ENCODE peak calls at places on chromosomes 1 and 21, in seven cellular contexts. N is GM23248, R is neural progenitor cell, J is HCT116, B is mammary epithelial cell, D is PC-9, E is GM23338. T is an unnamed sample.
A peak's percentile ranks its signal among the peaks of the same experiment; 100 is the strongest.

GRCh38 chr1:204123376-204123775 is 28.5 kb downstream of the ETNK2 start:
- DNase-seq in N (peak; percentile 43), D (no peak), J (no peak), R (peak; percentile 65), B (no peak), E (peak; percentile 69), T (no peak)

GRCh38 chr1:93519196-93519825 is 71.4 kb downstream of the FNBP1L start:
- DNase-seq in R (no peak), D (no peak), J (no peak), B (peak; percentile 84), E (no peak), N (peak; percentile 41), T (no peak)

GRCh38 chr1:209123601-209124000 is 459.9 kb upstream of the CAMK1G start:
- DNase-seq in B (no peak), J (no peak), N (no peak), E (no peak), D (no peak), R (no peak), T (no peak)

GRCh38 chr1:100528861-100529260 is 9.1 kb upstream of the GPR88 start:
- DNase-seq in J (no peak), R (no peak), B (no peak), E (no peak), D (no peak), N (peak; percentile 16), T (no peak)

GRCh38 chr1:228012555-228012954 is 5.8 kb downstream of the WNT3A start:
- DNase-seq in N (no peak), D (no peak), J (no peak), R (no peak), E (no peak), B (no peak), T (no peak)

GRCh38 chr1:45789601-45790000 is 13.8 kb upstream of the MAST2 start:
- DNase-seq in R (no peak), E (no peak), D (no peak), B (no peak), N (no peak), J (no peak), T (no peak)

GRCh38 chr1:3896396-3897000 is 3.6 kb downstream of the C1orf174 start:
- DNase-seq in D (no peak), E (no peak), R (no peak), B (no peak), N (no peak), J (no peak), T (no peak)

GRCh38 chr1:116538527-116538926 is 32.3 kb downstream of the CD58 start:
- DNase-seq in N (peak; percentile 73), R (no peak), E (no peak), B (peak; percentile 86), D (no peak), J (peak; percentile 15), T (no peak)

GRCh38 chr1:2233997-2234761 is 6.1 kb downstream of the SKI start:
- DNase-seq in D (peak; percentile 73), N (peak; percentile 98), R (no peak), J (no peak), E (peak; percentile 10), B (peak; percentile 87), T (peak; percentile 67)

GRCh38 chr1:108671142-108671541 is 10.2 kb upstream of the HENMT1 start:
- DNase-seq in J (no peak), N (no peak), E (no peak), R (no peak), B (no peak), D (no peak), T (no peak)

GRCh38 chr1:110068646-110069301 is 1.7 kb downstream of the ALX3 start:
- DNase-seq in R (peak; percentile 75), N (no peak), D (no peak), B (no peak), J (no peak), E (peak; percentile 52), T (no peak)

GRCh38 chr1:155294520-155295182 is 6.6 kb downstream of the PKLR start:
- DNase-seq in R (peak; percentile 40), J (no peak), N (no peak), B (no peak), D (no peak), E (peak; percentile 66), T (no peak)
- TF ChIP-seq EZH2 in R (no peak), J (no peak), N (peak; percentile 38), B (no peak), D (no peak), E (peak; percentile 44), T (no peak)

GRCh38 chr21:43308511-43309283 is 118.2 kb downstream of the SIK1 start:
- DNase-seq in J (no peak), B (no peak), D (no peak), R (no peak), E (no peak), N (no peak), T (no peak)

GRCh38 chr21:43307677-43308070 is 119.3 kb downstream of the SIK1 start:
- DNase-seq in J (no peak), B (no peak), E (no peak), R (no peak), D (no peak), N (no peak), T (no peak)

GRCh38 chr21:43306911-43307676 is 119.8 kb downstream of the SIK1 start:
- DNase-seq in R (no peak), N (peak; percentile 61), J (no peak), D (peak; percentile 75), E (no peak), B (peak; percentile 92), T (no peak)

GRCh38 chr21:43306391-43306790 is 120.5 kb downstream of the SIK1 start:
- DNase-seq in N (no peak), D (no peak), E (no peak), B (no peak), J (no peak), R (no peak), T (no peak)

GRCh38 chr21:43308101-43308500 is 118.8 kb downstream of the SIK1 start:
- DNase-seq in D (no peak), R (no peak), J (no peak), B (no peak), N (no peak), E (no peak), T (no peak)
- H3K4me1 ChIP-seq in D (peaks cover 7% of the 10 kb centered on the region), R (no peaks in the 10 kb centered on the region), J (no peaks in the 10 kb centered on the region), B (peaks cover 18% of the 10 kb centered on the region), N (no peaks in the 10 kb centered on the region), E (peaks cover 19% of the 10 kb centered on the region), T (no peaks in the 10 kb centered on the region)

GRCh38 chr1:160091666-160092223 is 6.7 kb downstream of the IGSF8 start:
- DNase-seq in R (no peak), E (no peak), D (no peak), N (no peak), B (no peak), J (no peak), T (no peak)
- TF ChIP-seq EZH2 in R (no peak), E (no peak), D (no peak), N (no peak), B (no peak), J (no peak), T (no peak)

GRCh38 chr1:40986328-40986783 is 6.9 kb downstream of the CTPS1 start:
- DNase-seq in J (no peak), R (no peak), N (no peak), E (no peak), B (no peak), D (no peak), T (no peak)

GRCh38 chr1:40988280-40988679 is 8.8 kb downstream of the CTPS1 start:
- DNase-seq in J (no peak), B (no peak), E (no peak), R (no peak), N (no peak), D (no peak), T (no peak)

GRCh38 chr1:40987439-40988276 is 8.2 kb downstream of the CTPS1 start:
- DNase-seq in B (no peak), J (no peak), E (no peak), D (no peak), N (no peak), R (no peak), T (no peak)

GRCh38 chr1:40985875-40986274 is 6.4 kb downstream of the CTPS1 start:
- DNase-seq in N (no peak), J (no peak), E (no peak), B (no peak), R (no peak), D (no peak), T (no peak)

GRCh38 chr1:40986929-40987328 is 7.4 kb downstream of the CTPS1 start:
- DNase-seq in D (no peak), N (no peak), B (no peak), R (no peak), J (no peak), E (no peak), T (no peak)
- H3K4me1 ChIP-seq in D (peaks cover 3% of the 10 kb centered on the region), N (peaks cover 29% of the 10 kb centered on the region), B (peaks cover 17% of the 10 kb centered on the region), R (peaks cover 3% of the 10 kb centered on the region), J (no peaks in the 10 kb centered on the region), E (peaks cover 5% of the 10 kb centered on the region), T (peaks cover 6% of the 10 kb centered on the region)

DNA sequence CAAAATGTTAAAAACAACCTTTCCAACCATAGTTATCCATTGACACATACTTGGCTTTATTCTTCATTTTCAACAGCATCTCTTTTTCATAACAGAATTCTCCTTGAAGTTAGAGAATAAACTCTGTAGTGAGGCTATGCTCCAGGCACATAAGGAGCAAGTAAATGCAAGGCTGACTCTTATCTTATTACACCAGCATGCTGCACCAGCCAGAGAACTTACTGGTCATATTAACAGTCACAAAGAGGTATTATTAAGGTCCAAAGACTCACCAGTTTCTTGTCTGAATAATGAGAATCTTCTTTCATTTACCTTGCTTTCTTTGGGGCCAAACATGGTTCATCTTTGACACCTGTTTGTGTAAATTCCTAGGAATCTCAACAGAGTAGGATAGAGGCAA is 71.3 kb upstream of the IVNS1ABP start:
- DNase-seq in N (no peak), R (no peak), J (no peak), B (no peak), E (no peak), D (no peak), T (no peak)
- TF ChIP-seq EZH2 in N (no peak), R (no peak), J (no peak), B (no peak), E (no peak), D (no peak), T (no peak)

GRCh38 chr1:40709802-40710278 is 18.3 kb downstream of the NFYC start:
- DNase-seq in N (no peak), R (no peak), B (no peak), D (no peak), J (no peak), E (no peak), T (no peak)

GRCh38 chr1:40710581-40711315 is 19.2 kb downstream of the NFYC start:
- DNase-seq in J (no peak), B (no peak), R (peak; percentile 31), E (peak; percentile 43), D (no peak), N (peak; percentile 40), T (no peak)

GRCh38 chr1:40706626-40707025 is 15.1 kb downstream of the NFYC start:
- DNase-seq in D (no peak), E (no peak), N (no peak), B (no peak), R (no peak), J (no peak), T (no peak)

GRCh38 chr1:40709100-40709801 is 17.7 kb downstream of the NFYC start:
- DNase-seq in J (peak; percentile 92), R (peak; percentile 96), E (peak; percentile 98), D (peak; percentile 82), N (peak; percentile 96), B (peak; percentile 95), T (peak; percentile 96)

DNA sequence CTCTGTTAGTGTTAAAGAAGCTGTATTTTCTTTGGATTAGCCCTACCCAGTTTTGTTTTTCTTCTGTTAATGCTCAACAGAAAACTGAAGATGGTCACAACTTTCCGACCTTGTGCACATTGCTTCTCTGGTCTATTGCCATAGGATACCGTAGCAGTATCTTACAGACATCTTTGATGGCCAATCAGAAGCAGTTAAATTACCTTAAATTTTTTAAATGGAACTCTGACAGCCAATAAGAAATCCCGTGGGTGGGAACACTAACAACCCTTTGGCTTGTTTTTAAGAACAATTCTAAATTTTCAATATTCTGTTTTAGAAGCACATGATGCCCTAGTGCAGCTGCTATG is 17.2 kb downstream of the NFYC start:
- DNase-seq in E (peak; percentile 95), D (no peak), R (peak; percentile 89), N (peak; percentile 89), J (peak; percentile 79), B (no peak), T (peak; percentile 88)
- H3K4me1 ChIP-seq in E (peaks cover 35% of the 10 kb centered on the region), D (peaks cover 43% of the 10 kb centered on the region), R (peaks cover 17% of the 10 kb centered on the region), N (peaks cover 40% of the 10 kb centered on the region), J (peaks cover 36% of the 10 kb centered on the region), B (peaks cover 45% of the 10 kb centered on the region), T (peaks cover 40% of the 10 kb centered on the region)